ENCODE peak calls at places on chromosomes 2 and 18, in eight cellular contexts. U is A549, O is type B pancreatic cell, L is GM23338, E is MM.1S, G is fibroblast of pulmonary artery, N is neural crest cell, K is pancreas. Q is an unnamed sample.
A peak's percentile ranks its signal among the peaks of the same experiment; 100 is the strongest.

GRCh38 chr2:238060096-238060541 is 682 bp upstream of the SCLY start:
- DNase-seq in U (no peak), O (no peak), L (peak; percentile 32), E (no peak), G (peak; percentile 22), N (no peak), K (no peak), Q (no peak)

GRCh38 chr18:22024924-22025323 is 144.5 kb upstream of the GATA6 start:
- DNase-seq in U (no peak), O (no peak), L (no peak), E (no peak), G (no peak), N (no peak), K (no peak), Q (no peak)

GRCh38 chr18:60147326-60147725 is 225.2 kb downstream of the MC4R start:
- DNase-seq in U (no peak), O (no peak), L (no peak), E (no peak), G (no peak), N (no peak), K (no peak), Q (peak; percentile 4)

GRCh38 chr18:59921384-59921891 is 21.6 kb downstream of the PMAIP1 start:
- DNase-seq in U (no peak), O (no peak), L (no peak), E (no peak), G (no peak), N (no peak), K (no peak), Q (peak; percentile 83)

GRCh38 chr2:144201126-144201525 is 318.8 kb downstream of the ZEB2 start:
- DNase-seq in U (no peak), O (no peak), L (no peak), E (no peak), G (no peak), N (no peak), K (no peak), Q (no peak)

GRCh38 chr18:22378672-22379282 is 38.9 kb downstream of the CTAGE1 start:
- DNase-seq in U (peak; percentile 56), O (no peak), L (peak; percentile 69), E (no peak), G (peak; percentile 51), N (peak; percentile 7), K (peak; percentile 33), Q (peak; percentile 21)

GRCh38 chr2:70630761-70631160 is 77.1 kb upstream of the TGFA start:
- DNase-seq in U (no peak), O (no peak), L (no peak), E (no peak), G (no peak), N (no peak), K (no peak), Q (no peak)

GRCh38 chr18:72867721-72868665 is at the start of gene NETO1:
- DNase-seq in U (no peak), O (no peak), L (peak; percentile 72), E (no peak), G (no peak), N (peak; percentile 42), K (no peak), Q (no peak)

GRCh38 chr2:219273887-219274391 is 5.2 kb upstream of the DNAJB2 start:
- DNase-seq in U (peak; percentile 95), O (no peak), L (no peak), E (no peak), G (no peak), N (no peak), K (no peak), Q (no peak)

GRCh38 chr18:63994783-63995399 is 25.0 kb downstream of the SERPINB8 start:
- DNase-seq in U (peak; percentile 43), O (no peak), L (peak; percentile 78), E (peak; percentile 32), G (peak; percentile 70), N (peak; percentile 55), K (no peak), Q (peak; percentile 51)

GRCh38 chr2:232365621-232366321 is 12.8 kb upstream of the ALPP start:
- DNase-seq in U (peak; percentile 76), O (no peak), L (peak; percentile 75), E (peak; percentile 41), G (peak; percentile 39), N (peak; percentile 51), K (no peak), Q (peak; percentile 26)

GRCh38 chr2:37417321-37417720 is 72.9 kb downstream of the QPCT start:
- DNase-seq in U (no peak), O (no peak), L (no peak), E (no peak), G (peak; percentile 51), N (no peak), K (no peak), Q (no peak)

GRCh38 chr2:170310876-170311502 is 133.0 kb downstream of the MYO3B start:
- DNase-seq in U (no peak), O (no peak), L (no peak), E (no peak), G (no peak), N (no peak), K (no peak), Q (peak; percentile 4)

GRCh38 chr18:56314396-56314795 is 324.0 kb downstream of the TXNL1 start:
- DNase-seq in U (peak; percentile 10), O (no peak), L (no peak), E (no peak), G (peak; percentile 13), N (no peak), K (no peak), Q (no peak)

GRCh38 chr2:15728247-15728721 is 136.6 kb downstream of the DDX1 start:
- DNase-seq in U (no peak), O (no peak), L (no peak), E (no peak), G (no peak), N (no peak), K (no peak), Q (no peak)

GRCh38 chr2:122179492-122180070 is 424.1 kb downstream of the TSN start:
- DNase-seq in U (no peak), O (no peak), L (no peak), E (no peak), G (peak; percentile 78), N (no peak), K (no peak), Q (no peak)

GRCh38 chr2:80053522-80054338 is 250.8 kb downstream of the LRRTM1 start:
- DNase-seq in U (no peak), O (no peak), L (no peak), E (no peak), G (no peak), N (no peak), K (no peak), Q (no peak)

GRCh38 chr18:74718312-74718711 is 120.6 kb downstream of the ZNF407 start:
- DNase-seq in U (no peak), O (no peak), L (peak; percentile 47), E (no peak), G (no peak), N (no peak), K (no peak), Q (no peak)

GRCh38 chr2:226151157-226151556 is 648.5 kb downstream of the IRS1 start:
- DNase-seq in U (peak; percentile 77), O (no peak), L (no peak), E (peak; percentile 41), G (peak; percentile 21), N (no peak), K (no peak), Q (no peak)

GRCh38 chr18:58046087-58046793 is 2.2 kb downstream of the NEDD4L start:
- DNase-seq in U (no peak), O (no peak), L (peak; percentile 65), E (no peak), G (no peak), N (no peak), K (no peak), Q (no peak)

GRCh38 chr2:66853-67252 is 20.5 kb upstream of the FAM110C start:
- DNase-seq in U (no peak), O (no peak), L (no peak), E (no peak), G (no peak), N (no peak), K (no peak), Q (no peak)

GRCh38 chr2:109428841-109429710 is 184.7 kb downstream of the SEPTIN10 start:
- DNase-seq in U (no peak), O (no peak), L (no peak), E (no peak), G (no peak), N (no peak), K (no peak), Q (no peak)

GRCh38 chr18:58584219-58585127 is 44.4 kb downstream of the ALPK2 start:
- DNase-seq in U (peak; percentile 50), O (no peak), L (peak; percentile 93), E (no peak), G (peak; percentile 60), N (no peak), K (no peak), Q (no peak)

DNA sequence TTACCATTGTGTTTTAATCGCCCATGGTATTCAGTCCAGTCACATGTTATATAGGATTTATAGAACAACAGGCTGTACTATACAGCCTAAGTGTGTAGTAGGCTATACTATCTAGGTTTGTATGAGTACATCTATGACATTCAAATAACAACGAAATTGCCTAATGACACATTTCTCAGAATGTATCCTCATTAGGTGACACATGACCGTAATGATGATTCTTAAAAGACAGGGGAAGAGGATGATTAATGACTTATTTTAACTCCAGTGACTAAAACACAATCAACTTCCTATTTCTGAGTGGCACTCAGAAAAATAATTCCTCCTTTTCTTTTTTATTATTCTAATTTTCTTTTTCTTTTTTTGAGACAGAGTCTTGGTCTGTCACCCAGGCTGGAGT is 63.0 kb upstream of the ACSL3 start:
- DNase-seq in U (no peak), O (no peak), L (no peak), E (no peak), G (no peak), N (no peak), K (no peak), Q (no peak)
- TF ChIP-seq CTCF in U (no peak), O (no peak), L (no peak), E (no peak), G (no peak), N (no peak), K (no peak), Q (no peak)

GRCh38 chr2:240183370-240184197 is 43.1 kb upstream of the OTOS start:
- DNase-seq in U (no peak), O (no peak), L (no peak), E (no peak), G (no peak), N (no peak), K (peak; percentile 9), Q (no peak)
- TF ChIP-seq CTCF in U (no peak), O (no peak), L (no peak), E (no peak), G (no peak), N (no peak), K (no peak), Q (no peak)

GRCh38 chr2:28413152-28413895 is 20.7 kb downstream of the FOSL2 start:
- DNase-seq in U (peak; percentile 51), O (no peak), L (peak; percentile 65), E (no peak), G (no peak), N (no peak), K (no peak), Q (no peak)
- TF ChIP-seq CTCF in U (no peak), O (peak; percentile 14), L (peak; percentile 56), E (no peak), G (peak; percentile 15), N (no peak), K (no peak), Q (no peak)

DNA sequence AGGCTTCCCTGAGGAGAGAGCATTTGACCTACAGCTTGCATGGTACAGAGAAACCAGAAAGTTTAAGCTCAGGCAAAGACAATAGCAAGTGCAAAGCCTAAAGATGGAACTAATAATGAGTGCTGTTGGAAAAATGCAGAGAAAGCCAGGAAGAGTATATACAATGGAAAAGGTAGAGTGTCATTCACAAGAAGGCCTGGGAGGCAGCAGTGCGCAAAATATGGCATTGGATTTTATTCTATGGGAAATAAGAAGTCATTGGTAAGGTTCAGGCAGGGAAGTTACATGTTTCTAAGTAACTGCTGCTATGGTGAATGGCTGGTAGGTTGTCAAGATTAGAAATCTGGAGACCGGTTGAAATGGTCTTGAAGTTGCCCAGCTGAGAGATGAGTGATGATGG is 2167.3 kb upstream of the CELF4 start:
- DNase-seq in U (peak; percentile 0), O (no peak), L (peak; percentile 43), E (no peak), G (no peak), N (no peak), K (no peak), Q (no peak)
- TF ChIP-seq CTCF in U (no peak), O (peak; percentile 46), L (peak; percentile 22), E (no peak), G (peak; percentile 11), N (peak; percentile 40), K (no peak), Q (no peak)